ENCODE peak calls at places on chromosomes 3 and 15, in four cellular contexts. B, H, I and D are unnamed samples.

GRCh38 chr15:45642203-45642932 is 7.5 kb downstream of the SQOR start:
- DNase-seq in I (peak; percentile 79), H (no peak), B (peak; percentile 57), D (peak; percentile 80)

GRCh38 chr3:138681463-138682215 is 73.1 kb downstream of the FAIM start:
- DNase-seq in I (no peak), H (no peak), B (no peak), D (no peak)

GRCh38 chr3:33134026-33134625 is 20.3 kb downstream of the CRTAP start:
- DNase-seq in B (no peak), H (no peak), I (no peak), D (no peak)

GRCh38 chr15:68676011-68676605 is 97.3 kb downstream of the CORO2B start:
- DNase-seq in H (no peak), I (peak; percentile 24), B (no peak), D (no peak)

GRCh38 chr3:22372292-22372949 is 621.4 kb upstream of the ZNF385D start:
- DNase-seq in I (no peak), B (peak; percentile 44), H (peak; percentile 73), D (no peak)

GRCh38 chr3:140185375-140185774 is 250.4 kb downstream of the CLSTN2 start:
- DNase-seq in I (no peak), B (no peak), H (no peak), D (no peak)

GRCh38 chr15:57091626-57092025 is 173.2 kb downstream of the TCF12 start:
- DNase-seq in H (no peak), B (no peak), I (no peak), D (no peak)

GRCh38 chr15:36635681-36636080 is 56.3 kb downstream of the CDIN1 start:
- DNase-seq in H (no peak), B (no peak), I (no peak), D (no peak)

GRCh38 chr3:18739098-18739431 is 313.9 kb upstream of the SATB1 start:
- DNase-seq in I (no peak), B (no peak), H (no peak), D (no peak)

GRCh38 chr3:178536271-178537079 is at the start of gene KCNMB2:
- DNase-seq in H (peak; percentile 56), B (no peak), I (no peak), D (no peak)

GRCh38 chr3:151604941-151605340 is 128.8 kb upstream of the AADACL2 start:
- DNase-seq in B (no peak), H (no peak), I (no peak), D (no peak)

GRCh38 chr3:9732080-9732752 is 681 bp downstream of the BRPF1 start:
- DNase-seq in H (peak; percentile 44), B (no peak), I (no peak), D (no peak)

GRCh38 chr15:67146875-67147381 is 81.5 kb downstream of the SMAD3 start:
- DNase-seq in I (peak; percentile 62), H (peak; percentile 55), B (peak; percentile 56), D (peak; percentile 64)

GRCh38 chr3:46668116-46668515 is 25.4 kb downstream of the ALS2CL start:
- DNase-seq in H (no peak), I (peak; percentile 58), B (peak; percentile 39), D (no peak)

GRCh38 chr3:177777699-177778098 is 580.4 kb upstream of the TBL1XR1 start:
- DNase-seq in I (peak; percentile 63), H (peak; percentile 63), B (peak; percentile 71), D (no peak)

GRCh38 chr15:32979710-32980109 is 214.8 kb downstream of the FMN1 start:
- DNase-seq in I (no peak), H (no peak), B (no peak), D (peak; percentile 82)

GRCh38 chr3:63278171-63278999 is at the start of gene SYNPR:
- DNase-seq in H (peak; percentile 88), I (no peak), B (no peak), D (no peak)

GRCh38 chr15:83462026-83462425 is 14.9 kb downstream of the SH3GL3 start:
- DNase-seq in H (no peak), I (no peak), B (no peak), D (no peak)

GRCh38 chr3:155313916-155314315 is 20.4 kb upstream of the STRIT1 start:
- DNase-seq in H (no peak), B (no peak), I (no peak), D (no peak)

GRCh38 chr3:155313303-155313702 is 19.8 kb upstream of the STRIT1 start:
- DNase-seq in B (no peak), I (no peak), H (no peak), D (no peak)

GRCh38 chr3:155316450-155316849 is 23.0 kb upstream of the STRIT1 start:
- DNase-seq in H (no peak), B (no peak), I (no peak), D (no peak)

GRCh38 chr3:155320934-155321333 is 27.5 kb upstream of the STRIT1 start:
- DNase-seq in H (no peak), B (no peak), I (no peak), D (no peak)

DNA sequence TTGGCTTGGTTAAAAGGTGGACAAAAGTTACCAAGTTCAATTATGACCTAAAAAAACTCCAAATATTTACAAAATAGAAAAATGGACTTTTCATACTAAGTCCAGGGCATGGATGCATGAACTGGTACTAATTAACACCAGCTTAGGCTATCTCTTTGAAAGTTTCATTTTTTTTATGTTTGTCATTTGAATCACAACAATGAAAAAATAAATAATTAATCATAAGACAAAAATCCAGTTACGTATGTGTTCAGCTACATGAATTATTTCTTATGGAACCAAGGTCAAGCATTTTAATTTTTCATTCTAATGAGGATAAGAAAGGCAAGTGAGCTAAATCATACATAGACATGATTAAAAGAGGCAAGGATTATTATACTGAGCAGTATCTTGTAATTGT is 23.7 kb upstream of the STRIT1 start:
- DNase-seq in B (no peak), I (no peak), H (no peak), D (no peak)
- H3K4me3 ChIP-seq in B (no peak overlapping the region), I (no peak overlapping the region), H (no peak overlapping the region), D (no peak overlapping the region)

DNA sequence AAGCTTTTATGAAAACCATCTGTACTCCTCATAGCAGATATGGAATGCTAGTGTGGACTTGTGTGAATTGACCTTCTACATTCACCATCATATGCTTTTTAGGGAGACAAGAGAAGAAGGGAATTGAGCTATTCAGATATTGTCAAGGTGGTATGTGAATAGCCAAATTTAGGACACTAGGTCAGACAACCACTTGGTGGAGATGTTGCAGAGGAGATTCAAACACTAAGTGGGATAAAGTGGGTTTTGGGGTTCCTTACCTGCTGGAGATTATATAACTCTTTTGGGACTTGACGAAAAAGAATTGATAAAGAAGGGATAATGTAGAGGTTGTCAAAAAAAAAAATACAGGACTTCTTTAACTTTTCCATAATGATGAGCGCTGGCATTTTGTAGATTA is 231.8 kb upstream of the THRB start:
- DNase-seq in H (peak; percentile 16), B (no peak), I (no peak), D (no peak)
- TF ChIP-seq CTCF in H (peak; percentile 45), B (no peak), I (no peak), D (no peak)

DNA sequence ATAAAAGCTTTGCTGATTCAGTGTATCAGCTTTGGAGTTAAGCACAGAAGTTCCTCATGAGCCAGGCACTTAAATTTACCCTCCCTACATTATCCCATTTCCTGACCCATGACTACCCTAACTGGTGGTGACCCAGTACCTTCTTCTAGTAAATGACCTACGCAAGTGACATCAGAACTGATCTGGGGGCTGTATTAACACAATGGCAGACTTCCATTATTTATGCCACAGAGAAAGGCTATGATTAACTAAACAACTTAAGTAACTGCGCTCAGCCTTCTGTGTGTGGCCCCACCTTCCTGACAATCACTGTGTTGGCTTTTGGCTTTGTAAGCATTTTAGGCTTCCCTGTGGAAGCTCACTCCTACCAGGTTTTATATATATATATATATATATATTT is 1.9 kb downstream of the MB21D2 start:
- DNase-seq in B (no peak), H (no peak), I (no peak), D (no peak)
- H3K4me3 ChIP-seq in B (peak overlapping the region; percentile 71), H (peak overlapping the region; percentile 90), I (peak overlapping the region; percentile 72), D (peak overlapping the region; percentile 97)

GRCh38 chr3:105351821-105352220 is 14.9 kb upstream of the ALCAM start:
- DNase-seq in H (no peak), B (no peak), I (no peak), D (no peak)

GRCh38 chr3:105354429-105354828 is 12.3 kb upstream of the ALCAM start:
- DNase-seq in I (no peak), H (peak; percentile 87), B (no peak), D (no peak)

GRCh38 chr3:105355355-105356063 is 11.2 kb upstream of the ALCAM start:
- DNase-seq in B (no peak), H (no peak), I (no peak), D (no peak)

GRCh38 chr3:105352976-105353375 is 13.7 kb upstream of the ALCAM start:
- DNase-seq in I (no peak), H (no peak), B (no peak), D (no peak)

DNA sequence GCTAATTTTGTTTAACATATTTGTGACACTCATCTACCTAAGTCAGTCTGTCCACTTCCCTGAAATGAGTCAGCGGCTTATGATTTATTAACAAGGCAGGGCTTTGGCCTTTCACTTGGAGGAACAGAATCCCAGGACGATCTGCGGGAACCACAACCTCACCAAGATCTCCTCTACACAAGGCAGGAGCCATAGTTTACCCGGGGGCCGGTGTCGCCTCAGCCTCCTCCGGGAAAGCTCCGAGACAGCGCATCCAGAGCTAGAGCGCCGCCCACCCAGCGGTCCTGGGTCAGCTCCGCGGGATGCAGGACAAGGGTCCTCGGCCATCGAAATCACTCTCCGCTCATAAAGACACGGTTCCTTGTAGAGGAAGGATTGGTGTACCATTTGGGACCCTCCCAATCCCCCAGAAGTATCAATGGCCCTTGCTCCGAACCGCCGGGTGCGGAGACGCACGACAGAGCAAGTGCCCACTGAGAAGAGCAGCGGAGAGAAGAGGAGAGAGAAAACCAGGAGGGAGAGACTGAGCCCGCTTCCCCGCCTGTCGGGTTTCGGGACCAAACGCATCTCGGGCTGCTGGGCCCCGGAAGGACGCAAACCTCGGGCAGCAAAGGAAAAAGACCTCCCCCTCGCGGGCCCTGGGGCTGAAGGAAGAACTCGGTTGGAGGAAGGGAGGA is 13.1 kb upstream of the ALCAM start:
- DNase-seq in B (peak; percentile 56), I (peak; percentile 65), H (peak; percentile 72), D (no peak)
- TF ChIP-seq CTCF in B (no peak), I (no peak), H (no peak), D (no peak)

DNA sequence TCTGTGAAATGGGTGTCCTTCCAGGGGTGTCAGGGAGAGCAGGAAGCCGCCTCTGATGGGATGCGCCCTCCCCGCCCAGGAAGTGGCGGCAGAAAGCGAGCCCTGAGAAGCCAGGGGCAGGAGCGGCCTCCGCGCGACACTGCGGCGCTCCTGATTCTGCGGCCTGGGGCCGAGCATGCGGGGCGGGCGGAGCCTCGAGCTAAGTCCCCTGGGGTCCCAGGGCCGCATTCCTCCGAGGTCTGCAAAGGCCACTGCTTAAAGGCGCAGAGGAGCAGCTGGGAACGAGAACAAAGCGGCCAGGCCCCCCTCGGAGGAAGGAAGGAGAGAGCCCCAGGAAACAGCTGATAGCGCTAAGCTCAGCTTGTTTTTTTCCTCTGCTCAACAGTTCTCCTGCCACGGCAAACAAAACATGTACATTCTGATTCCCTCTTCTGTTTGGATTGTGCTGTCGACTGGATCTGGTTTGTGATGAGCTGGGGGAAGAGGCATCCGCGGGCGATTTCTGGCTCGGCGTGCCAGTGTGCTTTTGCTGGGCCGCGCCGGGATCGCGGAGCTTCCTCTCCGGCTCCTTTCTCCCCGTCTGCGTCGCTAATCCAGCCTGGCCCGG is 34.1 kb downstream of the GRK7 start:
- DNase-seq in I (peak; percentile 71), B (peak; percentile 80), H (peak; percentile 96), D (no peak)
- H3K4me3 ChIP-seq in I (peak overlapping the region; percentile 55), B (peak overlapping the region; percentile 55), H (peak overlapping the region; percentile 50), D (no peak overlapping the region)

GRCh38 chr3:142999881-143000280 is 1.5 kb upstream of the U2SURP start:
- DNase-seq in H (no peak), I (no peak), B (no peak), D (no peak)
- TF ChIP-seq CTCF in H (no peak), I (no peak), B (no peak), D (no peak)

GRCh38 chr3:160678447-160678846 is 1.5 kb downstream of the ARL14 start:
- DNase-seq in H (no peak), B (no peak), I (no peak), D (no peak)
- H3K4me3 ChIP-seq in H (no peak overlapping the region), B (no peak overlapping the region), I (no peak overlapping the region), D (no peak overlapping the region)